ENCODE peak calls at places on chromosomes 4 and X, in five cellular contexts. P, T, F, N and H are unnamed samples.

GRCh38 chr4:45036677-45037076 is 310.3 kb upstream of the GNPDA2 start:
- DNase-seq in P (no peak), T (no peak), N (no peak), F (no peak), H (no peak)

GRCh38 chr4:37976991-37977470 is 16.8 kb downstream of the PTTG2 start:
- DNase-seq in T (peak), F (peak), N (peak), P (peak), H (no peak)

GRCh38 chr4:182042945-182043344 is 200.3 kb upstream of the TENM3 start:
- DNase-seq in F (no peak), N (peak), P (no peak), T (no peak), H (no peak)

GRCh38 chr4:169010125-169011023 is at the start of gene CBR4:
- DNase-seq in T (peak), F (peak), N (peak), P (peak), H (peak)

GRCh38 chr4:134695433-134695832 is 493.8 kb upstream of the PABPC4L start:
- DNase-seq in N (no peak), F (no peak), T (no peak), P (no peak), H (no peak)

GRCh38 chr4:149699642-149700041 is 116.0 kb downstream of the IQCM start:
- DNase-seq in P (no peak), N (no peak), T (no peak), F (no peak), H (no peak)

GRCh38 chr4:1167244-1167949 is 5.0 kb downstream of the SPON2 start:
- DNase-seq in F (peak), P (no peak), T (peak), N (peak), H (peak)

GRCh38 chr4:89285735-89286134 is 21.9 kb downstream of the GPRIN3 start:
- DNase-seq in P (no peak), T (no peak), F (no peak), N (no peak), H (no peak)

GRCh38 chrX:40090050-40090804 is 7.5 kb downstream of the BCOR start:
- DNase-seq in T (peak), N (no peak), F (no peak), P (no peak), H (no peak)

GRCh38 chr4:36351082-36351666 is 69.8 kb downstream of the DTHD1 start:
- DNase-seq in P (peak), N (no peak), F (peak), T (peak), H (peak)

GRCh38 chr4:144712775-144713174 is 66.8 kb downstream of the HHIP start:
- DNase-seq in P (peak), F (no peak), T (no peak), N (peak), H (no peak)

GRCh38 chrX:20029728-20030127 is 38.9 kb upstream of the BCLAF3 start:
- DNase-seq in T (no peak), F (no peak), N (no peak), P (no peak), H (no peak)

GRCh38 chr4:36399762-36400353 is 118.4 kb downstream of the DTHD1 start:
- DNase-seq in T (no peak), P (no peak), F (no peak), N (no peak), H (peak)

GRCh38 chr4:188818300-188818699 is 679.1 kb downstream of the TRIML1 start:
- DNase-seq in N (no peak), F (no peak), T (no peak), P (no peak), H (no peak)

GRCh38 chrX:129738466-129739308 is at the start of gene XPNPEP2:
- DNase-seq in F (no peak), N (no peak), P (no peak), T (no peak), H (no peak)